ENCODE peak calls at places on chromosomes 12 and 14, in nine cellular contexts. L, E, Q, O, P, K, U, V and M are unnamed samples.

GRCh38 chr12:77943466-77943865 is 112.8 kb downstream of the NAV3 start:
- DNase-seq in L (no peak), E (no peak), Q (no peak), O (peak), P (peak), K (no peak), U (peak), V (no peak), M (no peak)

GRCh38 chr12:6211421-6211869 is 11.2 kb downstream of the CD9 start:
- DNase-seq in L (no peak), E (no peak), Q (no peak), O (peak), P (no peak), K (no peak), U (peak), V (no peak), M (no peak)

GRCh38 chr14:58796636-58797429 is 159.1 kb downstream of the DACT1 start:
- DNase-seq in L (no peak), E (no peak), Q (no peak), O (peak), P (no peak), K (no peak), U (no peak), V (peak), M (no peak)

GRCh38 chr12:113259499-113259953 is 38.3 kb downstream of the TPCN1 start:
- DNase-seq in L (peak), E (no peak), Q (no peak), O (peak), P (peak), K (peak), U (no peak), V (no peak), M (no peak)

GRCh38 chr14:99274346-99275221 is 2.6 kb upstream of the BCL11B start:
- DNase-seq in L (no peak), E (no peak), Q (peak), O (peak), P (peak), K (no peak), U (peak), V (peak), M (peak)

GRCh38 chr12:19967001-19967400 is 401.3 kb upstream of the PDE3A start:
- DNase-seq in L (no peak), E (no peak), Q (no peak), O (no peak), P (no peak), K (no peak), U (peak), V (no peak), M (no peak)

GRCh38 chr12:126601184-126602170 is 1536.2 kb downstream of the AACS start:
- DNase-seq in L (no peak), E (peak), Q (no peak), O (no peak), P (no peak), K (no peak), U (no peak), V (no peak), M (no peak)

GRCh38 chr12:34625116-34625515 is 602.8 kb downstream of the ALG10 start:
- DNase-seq in L (no peak), E (peak), Q (peak), O (peak), P (no peak), K (no peak), U (no peak), V (peak), M (no peak)

GRCh38 chr12:77914089-77914488 is 83.4 kb downstream of the NAV3 start:
- DNase-seq in L (no peak), E (no peak), Q (no peak), O (no peak), P (peak), K (no peak), U (no peak), V (no peak), M (no peak)

GRCh38 chr14:69519253-69519661 is 34.7 kb downstream of the PLEKHD1 start:
- DNase-seq in L (no peak), E (no peak), Q (no peak), O (peak), P (no peak), K (no peak), U (no peak), V (no peak), M (no peak)

GRCh38 chr12:26018926-26019325 is 60.4 kb downstream of the RASSF8 start:
- DNase-seq in L (no peak), E (no peak), Q (no peak), O (peak), P (no peak), K (no peak), U (no peak), V (no peak), M (no peak)

GRCh38 chr12:94615284-94616216 is 34.8 kb downstream of the TMCC3 start:
- DNase-seq in L (peak), E (no peak), Q (peak), O (peak), P (peak), K (no peak), U (peak), V (peak), M (no peak)

GRCh38 chr14:74599946-74600345 is 12.1 kb downstream of the LTBP2 start:
- DNase-seq in L (no peak), E (no peak), Q (no peak), O (no peak), P (no peak), K (no peak), U (no peak), V (no peak), M (no peak)

GRCh38 chr12:110921262-110921661 is 883 bp upstream of the MYL2 start:
- DNase-seq in L (no peak), E (no peak), Q (no peak), O (peak), P (peak), K (no peak), U (peak), V (no peak), M (no peak)

GRCh38 chr12:57099766-57100165 is 10.9 kb downstream of the NAB2 start:
- DNase-seq in L (no peak), E (no peak), Q (no peak), O (no peak), P (no peak), K (no peak), U (no peak), V (no peak), M (no peak)